ENCODE peak calls at places on chromosomes 1 and 21, in four cellular contexts. One of them, this sample, is unnamed.
A peak's percentile ranks its signal among the peaks of the same experiment; 100 is the strongest.

GRCh38 chr1:156165083-156165482 is 11.7 kb downstream of the SEMA4A start:
- DNase-seq in keratinocyte: no peak
- DNase-seq in fibroblast of lung: no peak
- DNase-seq in GM23338: no peak
- DNase-seq in this sample: peak; percentile 64

GRCh38 chr21:42655797-42656770 is 2.7 kb downstream of the PDE9A start:
- DNase-seq in fibroblast of lung: no peak
- DNase-seq in keratinocyte: no peak
- DNase-seq in GM23338: peak; percentile 47
- DNase-seq in this sample: peak; percentile 32

GRCh38 chr1:211632117-211632807 is 43.2 kb downstream of the NEK2 start:
- DNase-seq in GM23338: no peak
- DNase-seq in fibroblast of lung: peak; percentile 59
- DNase-seq in keratinocyte: no peak
- DNase-seq in this sample: peak; percentile 44

GRCh38 chr1:89407355-89407754 is 43.5 kb downstream of the GBP6 start:
- DNase-seq in fibroblast of lung: no peak
- DNase-seq in GM23338: no peak
- DNase-seq in keratinocyte: no peak
- DNase-seq in this sample: peak; percentile 27

GRCh38 chr1:1900883-1901640 is 10.2 kb upstream of the GNB1 start:
- DNase-seq in keratinocyte: no peak
- DNase-seq in fibroblast of lung: no peak
- DNase-seq in GM23338: no peak
- DNase-seq in this sample: no peak

GRCh38 chr1:244160455-244161020 is 109.5 kb downstream of the ZBTB18 start:
- DNase-seq in keratinocyte: no peak
- DNase-seq in GM23338: no peak
- DNase-seq in fibroblast of lung: peak; percentile 53
- DNase-seq in this sample: no peak

GRCh38 chr1:175749075-175749474 is 5.7 kb upstream of the TNR start:
- DNase-seq in GM23338: no peak
- DNase-seq in fibroblast of lung: no peak
- DNase-seq in keratinocyte: no peak
- DNase-seq in this sample: no peak

GRCh38 chr1:248926401-248927182 is 20.6 kb downstream of the PGBD2 start:
- DNase-seq in keratinocyte: no peak
- DNase-seq in fibroblast of lung: peak; percentile 76
- DNase-seq in GM23338: no peak
- DNase-seq in this sample: peak; percentile 41

GRCh38 chr1:172997941-172998361 is 52.8 kb downstream of the TNFSF18 start:
- DNase-seq in fibroblast of lung: peak; percentile 75
- DNase-seq in keratinocyte: no peak
- DNase-seq in GM23338: no peak
- DNase-seq in this sample: peak; percentile 24

GRCh38 chr1:184685116-184685515 is 69.5 kb downstream of the EDEM3 start:
- DNase-seq in fibroblast of lung: no peak
- DNase-seq in GM23338: no peak
- DNase-seq in keratinocyte: no peak
- DNase-seq in this sample: no peak

GRCh38 chr1:78045850-78046778 is at the start of gene GIPC2:
- DNase-seq in GM23338: peak; percentile 73
- DNase-seq in keratinocyte: no peak
- DNase-seq in fibroblast of lung: peak; percentile 43
- DNase-seq in this sample: no peak

GRCh38 chr1:2986549-2987305 is 34.5 kb upstream of the ACTRT2 start:
- DNase-seq in fibroblast of lung: no peak
- DNase-seq in GM23338: no peak
- DNase-seq in keratinocyte: no peak
- DNase-seq in this sample: no peak

GRCh38 chr1:15489052-15489736 is 13.3 kb downstream of the CELA2B start:
- DNase-seq in keratinocyte: no peak
- DNase-seq in GM23338: no peak
- DNase-seq in fibroblast of lung: no peak
- DNase-seq in this sample: no peak

GRCh38 chr1:229456016-229456415 is 22.1 kb upstream of the ACTA1 start:
- DNase-seq in GM23338: no peak
- DNase-seq in keratinocyte: no peak
- DNase-seq in fibroblast of lung: peak; percentile 18
- DNase-seq in this sample: peak; percentile 35

GRCh38 chr1:41742219-41742618 is 176.5 kb downstream of the HIVEP3 start:
- DNase-seq in keratinocyte: no peak
- DNase-seq in fibroblast of lung: peak; percentile 89
- DNase-seq in GM23338: no peak
- DNase-seq in this sample: no peak

GRCh38 chr1:152870831-152871730 is 7.0 kb upstream of the SMCP start:
- DNase-seq in fibroblast of lung: peak; percentile 7
- DNase-seq in GM23338: peak; percentile 91
- DNase-seq in keratinocyte: no peak
- DNase-seq in this sample: peak; percentile 69

GRCh38 chr21:42066521-42066920 is 4.6 kb upstream of the UMODL1 start:
- DNase-seq in keratinocyte: no peak
- DNase-seq in fibroblast of lung: no peak
- DNase-seq in GM23338: no peak
- DNase-seq in this sample: no peak

GRCh38 chr1:209926045-209926444 is 12.0 kb upstream of the SYT14 start:
- DNase-seq in GM23338: no peak
- DNase-seq in fibroblast of lung: peak; percentile 98
- DNase-seq in keratinocyte: no peak
- DNase-seq in this sample: peak; percentile 79

GRCh38 chr1:226945858-226946245 is 5.8 kb downstream of the COQ8A start:
- DNase-seq in keratinocyte: no peak
- DNase-seq in fibroblast of lung: no peak
- DNase-seq in GM23338: no peak
- DNase-seq in this sample: no peak
- H3K79me2 ChIP-seq in keratinocyte: no peaks in the 10 kb centered on the region
- H3K79me2 ChIP-seq in fibroblast of lung: no peaks in the 10 kb centered on the region
- H3K79me2 ChIP-seq in GM23338: peaks cover 88% of the 10 kb centered on the region
- H3K79me2 ChIP-seq in this sample: peaks cover 4% of the 10 kb centered on the region

DNA sequence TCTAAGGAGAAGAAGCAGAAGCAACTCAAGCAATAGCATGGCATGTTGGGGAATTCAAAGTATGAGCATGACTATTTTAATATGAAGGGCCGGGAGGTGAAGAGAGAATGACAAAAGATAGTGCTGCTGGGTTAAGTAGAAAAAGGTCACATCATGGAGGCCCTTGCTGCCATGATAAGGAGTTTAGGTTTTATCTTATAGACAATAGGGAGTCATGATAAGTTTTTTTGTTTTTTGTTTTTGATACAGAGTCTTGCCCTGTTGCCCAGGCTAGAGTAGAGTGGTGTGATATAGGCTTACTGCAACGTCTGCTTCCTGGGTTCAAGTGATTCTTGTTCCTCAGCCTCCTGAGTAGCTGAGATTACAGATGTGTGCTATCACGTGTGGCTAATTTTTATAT is 3.1 kb downstream of the BNIPL start:
- DNase-seq in fibroblast of lung: no peak
- DNase-seq in GM23338: no peak
- DNase-seq in keratinocyte: no peak
- DNase-seq in this sample: no peak
- H3K4me3 ChIP-seq in fibroblast of lung: no peak overlapping the region
- H3K4me3 ChIP-seq in GM23338: no peak overlapping the region
- H3K4me3 ChIP-seq in keratinocyte: no peak overlapping the region
- H3K4me3 ChIP-seq in this sample: no peak overlapping the region

GRCh38 chr1:8458607-8459006 is 140.7 kb downstream of the SLC45A1 start:
- DNase-seq in GM23338: no peak
- DNase-seq in fibroblast of lung: no peak
- DNase-seq in keratinocyte: no peak
- DNase-seq in this sample: no peak
- H3K79me2 ChIP-seq in GM23338: peaks cover 55% of the 10 kb centered on the region
- H3K79me2 ChIP-seq in fibroblast of lung: no peaks in the 10 kb centered on the region
- H3K79me2 ChIP-seq in keratinocyte: no peaks in the 10 kb centered on the region
- H3K79me2 ChIP-seq in this sample: no peaks in the 10 kb centered on the region

DNA sequence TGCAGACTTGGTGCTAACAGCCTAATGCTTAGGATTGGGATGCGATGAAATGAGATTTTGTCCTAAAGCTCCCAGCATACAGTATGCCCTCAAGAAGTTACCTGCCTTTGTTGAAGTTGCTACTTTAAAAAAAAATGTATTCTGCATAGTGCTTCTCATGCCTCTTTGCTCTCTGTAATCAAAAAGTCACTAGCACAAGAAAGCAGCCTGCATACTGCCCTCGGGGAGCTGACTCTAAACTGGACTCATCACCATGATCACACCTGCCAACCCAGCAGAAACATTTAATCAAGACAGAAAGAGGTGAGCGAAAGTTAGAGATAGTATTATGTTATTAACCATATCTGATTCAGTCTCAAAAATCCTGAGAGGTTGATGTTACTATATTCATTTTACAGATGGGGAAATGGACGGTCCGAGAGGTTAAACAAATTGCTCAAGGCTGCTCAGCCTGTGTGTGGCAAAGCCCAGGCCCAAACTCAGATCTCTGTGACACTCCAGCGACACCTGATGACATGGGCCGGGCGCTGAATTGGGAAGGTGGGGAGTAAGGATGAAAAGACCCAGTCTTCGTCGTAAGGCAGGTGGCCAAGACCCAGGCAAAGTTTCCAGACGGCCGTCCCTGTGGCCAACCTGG is 1.1 kb downstream of the BATF3 start:
- DNase-seq in fibroblast of lung: no peak
- DNase-seq in keratinocyte: no peak
- DNase-seq in GM23338: no peak
- DNase-seq in this sample: no peak
- H3K4me3 ChIP-seq in fibroblast of lung: peak overlapping the region; percentile 67
- H3K4me3 ChIP-seq in keratinocyte: peak overlapping the region; percentile 50
- H3K4me3 ChIP-seq in GM23338: peak overlapping the region; percentile 68
- H3K4me3 ChIP-seq in this sample: peak overlapping the region; percentile 52

GRCh38 chr1:90940746-90941145 is 81.1 kb downstream of the ZNF644 start:
- DNase-seq in fibroblast of lung: no peak
- DNase-seq in keratinocyte: no peak
- DNase-seq in GM23338: no peak
- DNase-seq in this sample: no peak
- H3K79me2 ChIP-seq in fibroblast of lung: peaks cover 9% of the 10 kb centered on the region
- H3K79me2 ChIP-seq in keratinocyte: peaks cover 25% of the 10 kb centered on the region
- H3K79me2 ChIP-seq in GM23338: peaks cover 99% of the 10 kb centered on the region
- H3K79me2 ChIP-seq in this sample: peaks cover 78% of the 10 kb centered on the region